ENCODE peak calls at places on chromosomes 2 and 18, in ten cellular contexts. Y, C, W, F, E, N, I, G, K and S are unnamed samples.

GRCh38 chr2:219522111-219523030 is 8.1 kb downstream of the ASIC4 start:
- DNase-seq in G (peak; percentile 80), I (peak; percentile 78), E (peak; percentile 51), C (peak; percentile 64), N (no peak), Y (no peak), F (no peak), K (no peak), W (no peak), S (peak; percentile 74)

GRCh38 chr2:39513641-39514094 is 76.6 kb upstream of the MAP4K3 start:
- DNase-seq in I (peak; percentile 93), W (peak; percentile 24), G (peak; percentile 66), C (peak; percentile 97), K (no peak), Y (peak; percentile 62), N (peak; percentile 59), E (peak; percentile 97), F (peak; percentile 57), S (peak; percentile 79)

GRCh38 chr2:30414951-30415350 is 32.1 kb upstream of the LCLAT1 start:
- DNase-seq in Y (no peak), G (no peak), F (no peak), C (peak; percentile 74), K (no peak), N (no peak), I (no peak), E (no peak), W (no peak), S (no peak)

GRCh38 chr2:42843611-42844010 is 51.2 kb upstream of the HAAO start:
- DNase-seq in E (no peak), Y (no peak), F (no peak), N (no peak), I (no peak), K (no peak), C (no peak), G (no peak), W (no peak), S (no peak)

GRCh38 chr18:48799724-48800315 is 150.9 kb downstream of the SMAD7 start:
- DNase-seq in N (no peak), I (no peak), E (no peak), F (no peak), C (no peak), K (peak; percentile 26), W (peak; percentile 8), G (peak; percentile 30), Y (no peak), S (no peak)

GRCh38 chr18:3683483-3683882 is 233.5 kb downstream of the TGIF1 start:
- DNase-seq in K (no peak), C (no peak), N (no peak), W (no peak), I (no peak), E (peak; percentile 36), G (no peak), Y (no peak), F (no peak), S (no peak)

GRCh38 chr2:49770919-49771318 is 616.6 kb upstream of the FSHR start:
- DNase-seq in K (no peak), I (no peak), F (peak; percentile 35), N (peak; percentile 23), G (no peak), C (no peak), Y (no peak), W (peak; percentile 20), E (peak; percentile 36), S (no peak)

GRCh38 chr2:203708846-203709815 is 2.7 kb downstream of the CD28 start:
- DNase-seq in Y (no peak), W (no peak), C (no peak), K (no peak), N (no peak), G (no peak), E (no peak), I (peak; percentile 27), F (no peak), S (no peak)

GRCh38 chr18:49685231-49685942 is 123.5 kb downstream of the LIPG start:
- DNase-seq in E (peak; percentile 16), I (peak; percentile 55), F (no peak), N (no peak), Y (no peak), W (no peak), C (peak; percentile 35), G (no peak), K (no peak), S (no peak)

GRCh38 chr2:40758778-40759177 is 306.9 kb upstream of the SLC8A1 start:
- DNase-seq in F (no peak), G (no peak), W (no peak), K (no peak), E (no peak), C (peak; percentile 1), I (peak; percentile 19), Y (no peak), N (no peak), S (no peak)

GRCh38 chr2:231425811-231426703 is 30.5 kb downstream of the B3GNT7 start:
- DNase-seq in Y (no peak), W (no peak), F (no peak), N (no peak), E (peak; percentile 34), C (no peak), I (no peak), K (no peak), G (no peak), S (peak; percentile 9)

GRCh38 chr2:201858781-201859180 is 52.4 kb downstream of the CDK15 start:
- DNase-seq in I (peak; percentile 31), E (no peak), C (peak; percentile 57), K (no peak), G (peak; percentile 87), F (no peak), W (no peak), Y (no peak), N (peak; percentile 34), S (no peak)

GRCh38 chr2:25894135-25894830 is 16.0 kb upstream of the ASXL2 start:
- DNase-seq in E (no peak), N (no peak), W (peak; percentile 23), G (peak; percentile 69), Y (no peak), C (peak; percentile 56), F (peak; percentile 47), K (peak; percentile 22), I (peak; percentile 49), S (no peak)

GRCh38 chr2:127453392-127454171 is 35.4 kb downstream of the PROC start:
- DNase-seq in I (peak; percentile 8), N (no peak), Y (no peak), F (peak; percentile 28), W (no peak), G (no peak), E (peak; percentile 29), C (no peak), K (no peak), S (no peak)
- TF ChIP-seq CTCF in I (peak; percentile 38), N (no peak), Y (no peak), F (peak; percentile 26), W (peak; percentile 36), G (no peak), E (peak; percentile 55), C (no peak), K (no peak), S (no peak)

DNA sequence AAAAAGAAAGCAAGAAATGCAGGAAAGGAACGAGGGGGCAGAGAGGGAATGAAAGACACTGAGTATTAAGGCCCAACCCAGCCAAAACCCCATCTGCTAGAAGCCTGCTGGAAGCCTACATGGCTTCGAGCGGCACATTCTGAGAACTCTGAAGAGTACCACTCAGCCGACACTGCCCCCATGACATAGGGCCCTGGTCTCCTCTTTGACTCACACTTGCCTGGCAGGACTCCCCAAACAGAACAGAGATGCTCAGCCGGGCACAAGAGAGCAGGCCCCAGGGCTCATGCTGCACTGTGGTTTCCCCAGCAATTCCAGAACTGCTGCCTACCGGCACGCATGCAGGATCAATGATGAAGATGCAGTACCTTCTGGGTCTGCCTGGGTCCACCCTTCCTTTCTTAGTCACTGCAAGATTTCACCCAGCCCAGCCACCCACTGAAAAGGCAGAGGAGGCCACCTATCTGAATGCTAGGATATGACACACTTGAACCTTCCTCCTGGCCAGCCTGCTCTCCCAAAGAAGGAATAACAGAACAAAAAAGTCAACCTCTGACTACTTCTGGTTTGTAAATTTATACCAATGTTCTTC is 49.4 kb downstream of the BCL11A start:
- DNase-seq in C (no peak), G (no peak), K (no peak), F (no peak), I (no peak), Y (no peak), W (no peak), N (no peak), E (no peak), S (no peak)
- TF ChIP-seq CTCF in C (no peak), G (no peak), K (no peak), F (peak; percentile 10), I (no peak), Y (no peak), W (peak; percentile 34), N (no peak), E (no peak), S (no peak)

GRCh38 chr2:7020059-7020458 is 102.8 kb downstream of the RNF144A start:
- DNase-seq in W (no peak), K (no peak), N (no peak), G (no peak), C (no peak), F (no peak), Y (no peak), E (no peak), I (no peak), S (no peak)

GRCh38 chr2:7019191-7019590 is 102.0 kb downstream of the RNF144A start:
- DNase-seq in G (no peak), K (no peak), F (no peak), N (no peak), Y (no peak), W (no peak), C (no peak), I (no peak), E (no peak), S (no peak)

GRCh38 chr2:7020939-7021470 is 103.8 kb downstream of the RNF144A start:
- DNase-seq in E (no peak), I (no peak), G (no peak), W (no peak), N (no peak), Y (no peak), F (no peak), C (no peak), K (no peak), S (no peak)

GRCh38 chr2:7018767-7019166 is 101.6 kb downstream of the RNF144A start:
- DNase-seq in G (no peak), E (no peak), K (no peak), N (no peak), F (peak; percentile 47), Y (no peak), C (no peak), I (no peak), W (no peak), S (no peak)

GRCh38 chr2:7020468-7020867 is 103.3 kb downstream of the RNF144A start:
- DNase-seq in N (no peak), W (no peak), K (no peak), C (no peak), G (no peak), I (no peak), E (no peak), F (no peak), Y (no peak), S (no peak)
- TF ChIP-seq CTCF in N (no peak), W (no peak), K (no peak), C (no peak), G (no peak), I (no peak), E (no peak), F (no peak), Y (no peak), S (no peak)

DNA sequence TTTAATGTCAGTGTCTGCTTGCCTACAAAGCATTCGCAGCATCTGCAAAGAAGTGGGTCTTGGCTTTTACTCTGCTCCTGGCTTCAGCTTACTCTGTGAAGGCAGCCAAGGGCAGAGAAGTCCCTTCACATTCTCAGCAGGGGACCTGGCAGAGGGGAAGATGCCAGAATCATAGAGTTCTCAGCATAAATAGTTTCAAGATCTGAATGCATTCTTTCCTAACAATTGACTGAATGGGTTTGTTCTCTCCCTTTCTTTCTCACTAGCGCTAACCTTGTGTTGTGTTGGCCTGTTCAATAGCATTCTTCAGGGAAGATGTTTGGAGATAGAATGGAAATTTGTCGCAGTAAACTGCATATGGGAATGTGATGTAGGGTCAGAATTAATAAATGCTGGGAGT is 106.9 kb downstream of the FARSB start:
- DNase-seq in N (no peak), W (no peak), E (no peak), I (peak; percentile 50), F (no peak), G (no peak), K (no peak), C (no peak), Y (no peak), S (no peak)
- TF ChIP-seq CTCF in N (no peak), W (no peak), E (no peak), I (no peak), F (no peak), G (no peak), K (no peak), C (no peak), Y (no peak), S (no peak)